ENCODE peak calls at places on chromosomes 7 and 10, in eight cellular contexts. A is left ventricle myocardium inferior; T is spleen; O is heart right ventricle; L is CD8-positive, alpha-beta T cell; E is breast epithelium; V is CD8-positive, alpha-beta memory T cell; G is Peyer's patch. H is an unnamed sample.

GRCh38 chr10:78831457-78831856 is 237.3 kb upstream of the ZMIZ1 start:
- DNase-seq in E (no peak), L (no peak), V (no peak), G (no peak), O (no peak), A (no peak), T (no peak), H (no peak)

GRCh38 chr7:156577645-156578577 is 62.7 kb upstream of the RNF32 start:
- DNase-seq in T (no peak), E (no peak), V (no peak), O (no peak), A (no peak), L (no peak), G (no peak), H (no peak)

GRCh38 chr10:68088744-68089143 is 13.7 kb upstream of the HERC4 start:
- DNase-seq in E (no peak), G (no peak), V (no peak), O (no peak), A (no peak), L (no peak), T (no peak), H (no peak)

GRCh38 chr7:28355553-28356319 is 56.6 kb upstream of the CREB5 start:
- DNase-seq in T (no peak), L (no peak), O (no peak), E (no peak), V (no peak), A (no peak), G (no peak), H (no peak)

GRCh38 chr10:110446954-110447608 is 50.6 kb upstream of the DUSP5 start:
- DNase-seq in E (peak; percentile 16), T (peak; percentile 63), G (no peak), L (no peak), O (no peak), V (no peak), A (no peak), H (no peak)

GRCh38 chr10:74799840-74800239 is 26.6 kb upstream of the KAT6B start:
- DNase-seq in T (no peak), E (no peak), G (no peak), O (no peak), V (no peak), L (no peak), A (no peak), H (no peak)

GRCh38 chr7:137080516-137081203 is 212.2 kb downstream of the CHRM2 start:
- DNase-seq in A (no peak), G (no peak), L (no peak), E (no peak), O (no peak), V (no peak), T (no peak), H (no peak)

GRCh38 chr10:121526801-121527221 is 71.4 kb downstream of the FGFR2 start:
- DNase-seq in A (no peak), O (no peak), L (no peak), T (no peak), E (no peak), V (no peak), G (no peak), H (no peak)

GRCh38 chr7:149153346-149153745 is 6.1 kb downstream of the ZNF398 start:
- DNase-seq in V (no peak), T (no peak), G (no peak), A (no peak), O (no peak), E (no peak), L (no peak), H (no peak)

GRCh38 chr7:75563171-75563570 is 71.1 kb downstream of the SPDYE5 start:
- DNase-seq in E (no peak), V (no peak), A (no peak), G (no peak), L (no peak), T (no peak), O (no peak), H (no peak)

GRCh38 chr7:85001493-85002345 is 185.1 kb downstream of the SEMA3D start:
- DNase-seq in A (no peak), O (no peak), V (no peak), L (no peak), G (no peak), E (no peak), T (no peak), H (no peak)

GRCh38 chr7:12162420-12163113 is 48.5 kb upstream of the TMEM106B start:
- DNase-seq in V (no peak), E (no peak), L (no peak), G (no peak), T (no peak), O (no peak), A (no peak), H (no peak)

GRCh38 chr10:71632200-71632820 is 87.3 kb downstream of the C10orf105 start:
- DNase-seq in E (no peak), T (no peak), A (no peak), L (no peak), V (no peak), G (no peak), O (no peak), H (no peak)

GRCh38 chr10:71634531-71635164 is 84.9 kb downstream of the C10orf105 start:
- DNase-seq in E (peak; percentile 26), T (no peak), L (no peak), O (peak; percentile 45), A (peak; percentile 68), G (peak; percentile 82), V (no peak), H (no peak)

GRCh38 chr10:71631007-71631859 is 88.3 kb downstream of the C10orf105 start:
- DNase-seq in E (no peak), G (no peak), T (no peak), A (no peak), V (no peak), O (no peak), L (no peak), H (no peak)

GRCh38 chr10:71633935-71634334 is 85.6 kb downstream of the C10orf105 start:
- DNase-seq in O (no peak), V (no peak), E (no peak), T (no peak), G (no peak), L (no peak), A (no peak), H (no peak)

DNA sequence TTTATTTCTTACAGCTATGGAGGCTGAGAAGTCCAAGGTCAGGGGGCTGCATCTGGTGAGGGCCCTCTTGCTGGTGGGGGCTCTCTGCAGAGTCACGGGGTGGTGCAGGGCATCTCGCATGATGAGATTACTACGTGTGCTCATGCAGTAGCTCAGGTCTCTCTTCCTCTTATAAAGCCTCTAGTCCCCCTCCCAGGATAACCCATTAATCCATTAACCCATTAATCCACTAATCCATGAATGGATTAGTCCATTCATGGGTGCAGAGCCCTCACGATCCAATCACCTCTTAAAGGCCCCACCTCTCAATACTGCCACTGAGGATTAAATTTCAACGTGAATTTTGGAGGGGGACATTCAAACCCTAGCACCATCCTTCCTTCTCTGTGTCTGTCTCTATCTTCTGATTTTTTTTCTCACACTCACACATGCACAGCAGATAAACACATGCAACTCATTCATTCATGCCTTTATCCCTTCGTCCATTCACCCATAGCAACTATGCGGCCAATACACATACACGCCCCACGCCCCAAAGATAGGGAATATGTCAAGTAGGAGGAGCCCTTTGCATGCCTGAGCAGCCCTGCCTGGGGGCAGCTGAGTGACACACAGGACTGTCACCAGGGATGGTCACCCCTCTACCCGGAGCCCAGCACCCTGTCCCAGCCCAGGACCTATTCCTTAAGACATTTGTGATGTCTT is 86.5 kb downstream of the C10orf105 start:
- DNase-seq in E (no peak), T (no peak), V (no peak), L (no peak), A (no peak), O (no peak), G (no peak), H (no peak)
- H3K27me3 ChIP-seq in E (no peaks in the 10 kb centered on the region), T (no peaks in the 10 kb centered on the region), V (no peaks in the 10 kb centered on the region), L (no peaks in the 10 kb centered on the region), A (no peaks in the 10 kb centered on the region), O (no peaks in the 10 kb centered on the region), G (no peaks in the 10 kb centered on the region), H (no peaks in the 10 kb centered on the region)

DNA sequence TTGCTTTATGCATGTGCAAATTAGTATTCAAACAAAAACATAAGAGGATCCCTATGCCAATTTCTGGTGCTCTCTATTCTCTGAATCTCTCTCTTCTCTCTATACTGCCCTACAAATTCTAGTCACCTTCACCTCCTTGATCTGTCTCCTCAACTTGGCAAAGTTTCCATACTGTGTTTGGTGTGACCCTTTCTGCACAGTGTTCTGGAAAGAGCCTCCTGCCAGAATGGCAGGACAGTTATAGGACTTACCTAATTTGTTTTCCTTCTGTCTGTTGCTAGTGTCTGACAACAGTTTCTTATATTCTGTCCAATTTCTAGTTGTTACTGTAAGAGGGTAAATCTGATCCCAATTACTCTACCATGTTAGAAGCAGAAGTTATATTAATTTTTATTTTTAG is 34.3 kb downstream of the MAPK8 start:
- DNase-seq in E (no peak), A (no peak), V (no peak), T (no peak), O (no peak), L (no peak), G (no peak), H (no peak)
- H3K27ac ChIP-seq in E (no peak overlapping the region), A (peak overlapping the region; percentile 53), V (no peak overlapping the region), T (no peak overlapping the region), O (no peak overlapping the region), L (no peak overlapping the region), G (no peak overlapping the region), H (no peak overlapping the region)

DNA sequence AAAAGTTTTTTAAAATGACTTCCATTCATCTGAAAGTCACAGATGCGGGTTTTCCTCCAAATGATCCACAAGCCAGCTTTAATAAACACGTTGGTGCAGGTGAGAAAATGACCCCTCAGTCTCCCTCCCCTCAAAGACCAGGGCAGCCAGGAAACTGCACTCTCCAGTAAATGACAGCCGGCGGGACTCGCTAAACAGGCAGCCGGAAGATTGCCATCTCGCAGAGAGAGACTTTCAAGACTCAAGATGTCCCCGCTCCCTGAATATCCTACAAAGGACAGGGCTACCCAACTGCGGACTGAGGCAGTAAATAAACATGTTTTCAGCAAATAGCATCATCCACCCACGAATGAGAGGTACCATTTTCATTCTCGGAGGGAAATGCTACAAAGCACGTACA is 116.8 kb downstream of the DIP2C start:
- DNase-seq in E (no peak), L (no peak), T (no peak), V (no peak), O (no peak), G (no peak), A (no peak), H (no peak)
- H3K4me1 ChIP-seq in E (no peaks in the 10 kb centered on the region), L (no peaks in the 10 kb centered on the region), T (no peaks in the 10 kb centered on the region), V (no peaks in the 10 kb centered on the region), O (peaks cover 19% of the 10 kb centered on the region), G (no peaks in the 10 kb centered on the region), A (peaks cover 26% of the 10 kb centered on the region), H (no peaks in the 10 kb centered on the region)

DNA sequence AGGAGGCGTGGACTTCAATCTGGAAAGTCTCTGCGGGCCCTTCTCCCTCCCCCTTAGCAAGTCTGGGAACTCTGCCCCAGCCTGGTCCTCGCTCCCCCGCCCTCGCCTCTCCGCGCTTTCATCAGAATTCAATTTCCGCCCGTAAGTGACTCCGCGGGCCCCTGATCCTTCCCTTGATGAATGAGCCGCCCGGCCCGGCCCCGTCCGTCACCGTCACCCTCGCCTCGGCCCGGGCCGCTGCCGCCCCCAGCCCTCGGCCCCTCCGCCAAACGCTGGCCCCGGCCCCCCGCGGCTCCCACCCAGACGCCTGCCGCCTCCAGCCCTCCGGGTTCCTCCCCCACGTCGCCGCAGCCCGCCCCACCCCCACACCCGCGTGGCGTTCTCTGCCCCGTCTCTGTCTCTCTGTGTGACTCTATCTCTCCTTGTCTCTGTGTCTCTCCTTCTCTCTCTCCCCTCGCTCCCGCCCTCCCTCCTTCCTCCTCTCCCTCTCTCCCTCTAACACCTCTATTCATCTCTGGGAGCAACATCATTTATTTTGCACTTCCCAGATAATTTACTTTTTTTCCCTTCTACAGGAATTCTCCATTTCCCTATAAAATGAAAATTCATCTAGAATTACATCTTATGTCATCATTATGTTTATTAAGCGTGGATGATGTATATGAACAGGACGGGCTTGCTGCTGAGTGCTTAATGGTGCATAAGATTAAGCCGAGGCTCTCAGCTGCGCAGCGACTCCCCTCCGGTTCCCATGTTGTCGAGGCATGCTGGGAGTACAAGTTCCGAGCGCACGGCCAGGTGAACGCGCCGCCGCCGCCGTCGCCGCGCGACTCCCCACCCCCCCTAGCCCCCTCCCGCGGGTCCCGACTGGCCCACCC is 91.2 kb upstream of the PAX2 start:
- DNase-seq in T (peak; percentile 68), A (no peak), V (no peak), G (no peak), L (no peak), O (no peak), E (no peak), H (no peak)
- H3K27me3 ChIP-seq in T (peaks cover 6% of the 10 kb centered on the region), A (peaks cover 90% of the 10 kb centered on the region), V (peaks cover 46% of the 10 kb centered on the region), G (peaks cover 62% of the 10 kb centered on the region), L (peaks cover 32% of the 10 kb centered on the region), O (peaks cover 88% of the 10 kb centered on the region), E (peaks cover 86% of the 10 kb centered on the region), H (peaks cover 33% of the 10 kb centered on the region)

H was measured in CD4-positive, CD25-positive, alpha-beta regulatory T cell.